ENCODE peak calls at places on chromosomes 11 and 22, in seven cellular contexts. C is mesenchymal stem cell, F is H9, L is IMR-90, P is neuronal stem cell, O is H1, V is trophoblast cell. Q is an unnamed sample.

GRCh38 chr11:119262668-119263351 is 54.1 kb downstream of the MCAM start:
- DNase-seq in C (peak; percentile 74), F (no peak), L (peak; percentile 57), P (no peak), O (no peak), V (no peak), Q (no peak)

GRCh38 chr22:27885977-27886842 is 32.8 kb downstream of the PITPNB start:
- DNase-seq in C (peak; percentile 91), F (no peak), L (peak; percentile 98), P (peak; percentile 38), O (no peak), V (peak; percentile 12), Q (peak; percentile 79)

GRCh38 chr11:117217141-117217609 is 14.7 kb downstream of the PCSK7 start:
- DNase-seq in C (peak; percentile 54), F (no peak), L (peak; percentile 88), P (no peak), O (no peak), V (peak; percentile 91), Q (peak; percentile 40)

GRCh38 chr11:118343981-118344521 is at the start of gene CD3G:
- DNase-seq in C (no peak), F (no peak), L (no peak), P (no peak), O (no peak), V (no peak), Q (no peak)

GRCh38 chr11:42625757-42626156 is 686.0 kb upstream of the API5 start:
- DNase-seq in C (no peak), F (no peak), L (no peak), P (no peak), O (no peak), V (no peak), Q (no peak)

GRCh38 chr11:70371241-70371640 is 27.1 kb upstream of the CTTN start:
- DNase-seq in C (no peak), F (no peak), L (peak; percentile 18), P (peak; percentile 4), O (no peak), V (no peak), Q (no peak)

GRCh38 chr11:117876341-117877119 is at the start of gene FXYD6:
- DNase-seq in C (peak; percentile 74), F (peak; percentile 76), L (no peak), P (peak; percentile 85), O (no peak), V (no peak), Q (peak; percentile 84)

GRCh38 chr11:94507485-94507884 is 4.8 kb upstream of the C11orf97 start:
- DNase-seq in C (peak; percentile 22), F (no peak), L (no peak), P (no peak), O (no peak), V (no peak), Q (no peak)

GRCh38 chr11:69699213-69699612 is 4.6 kb downstream of the FGF19 start:
- DNase-seq in C (no peak), F (no peak), L (no peak), P (no peak), O (no peak), V (no peak), Q (no peak)

GRCh38 chr11:61528114-61528513 is 19.6 kb downstream of the LRRC10B start:
- DNase-seq in C (no peak), F (no peak), L (no peak), P (no peak), O (no peak), V (no peak), Q (no peak)

GRCh38 chr11:134667505-134667904 is 255.5 kb upstream of the B3GAT1 start:
- DNase-seq in C (no peak), F (no peak), L (no peak), P (no peak), O (no peak), V (no peak), Q (no peak)

GRCh38 chr11:38089728-38090127 is 1491.7 kb upstream of the RAG2 start:
- DNase-seq in C (peak; percentile 63), F (no peak), L (no peak), P (no peak), O (no peak), V (peak; percentile 96), Q (peak; percentile 69)

GRCh38 chr22:24455039-24455438 is 27.6 kb downstream of the ADORA2A start:
- DNase-seq in C (no peak), F (no peak), L (no peak), P (no peak), O (no peak), V (no peak), Q (no peak)

GRCh38 chr11:119742263-119742861 is 13.4 kb upstream of the NECTIN1 start:
- DNase-seq in C (peak; percentile 19), F (peak; percentile 80), L (no peak), P (peak; percentile 44), O (no peak), V (no peak), Q (peak; percentile 81)

GRCh38 chr11:20162824-20163777 is 2.8 kb upstream of the DBX1 start:
- DNase-seq in C (peak; percentile 45), F (peak; percentile 66), L (peak; percentile 18), P (peak; percentile 73), O (no peak), V (no peak), Q (peak; percentile 78)

GRCh38 chr22:49235463-49236300 is 592.0 kb downstream of the BRD1 start:
- DNase-seq in C (no peak), F (peak; percentile 34), L (no peak), P (no peak), O (no peak), V (no peak), Q (peak; percentile 64)

GRCh38 chr11:116580828-116581227 is 192.0 kb downstream of the BUD13 start:
- DNase-seq in C (no peak), F (peak; percentile 95), L (no peak), P (peak; percentile 40), O (peak; percentile 84), V (no peak), Q (peak; percentile 87)

GRCh38 chr11:124801636-124802312 is 1.6 kb upstream of the MSANTD2 start:
- DNase-seq in C (peak; percentile 16), F (no peak), L (peak; percentile 22), P (no peak), O (no peak), V (no peak), Q (peak; percentile 51)

DNA sequence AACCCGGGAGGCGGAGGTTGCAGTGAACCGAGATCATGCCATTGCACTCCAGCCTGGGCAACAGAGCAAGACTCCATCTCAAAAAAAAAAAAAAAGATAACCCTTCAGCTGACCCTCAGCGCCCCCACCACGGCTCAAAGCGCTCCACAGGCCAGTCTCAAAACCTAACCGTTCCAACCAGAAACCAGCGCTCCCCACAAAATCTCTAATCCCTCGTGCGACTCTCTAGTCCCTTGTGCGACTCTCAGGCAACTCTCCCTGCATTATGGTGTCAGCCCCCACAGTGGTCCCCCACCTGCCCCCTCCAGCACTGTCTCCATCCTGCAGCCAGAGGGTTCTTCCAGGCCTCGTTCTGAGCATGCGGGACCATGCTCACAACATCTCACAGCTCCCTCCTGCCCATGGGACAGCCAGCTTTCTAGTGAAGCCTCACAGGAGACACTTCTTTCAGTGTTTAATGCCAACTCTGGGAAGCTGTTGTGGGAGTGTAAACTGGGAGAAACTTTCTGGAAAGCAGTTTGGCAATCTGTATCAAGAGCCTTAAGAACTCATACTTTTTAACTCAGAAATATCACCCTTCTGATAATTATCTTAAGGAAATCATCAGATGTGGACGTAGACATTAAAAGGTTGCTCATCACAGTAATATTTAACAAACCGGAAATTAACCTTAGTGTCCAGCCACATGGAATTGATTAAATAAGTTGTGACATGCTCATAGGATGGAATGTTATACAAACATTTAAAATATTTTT is 4.2 kb upstream of the RASGRP2 start:
- DNase-seq in C (no peak), F (no peak), L (peak; percentile 66), P (no peak), O (no peak), V (no peak), Q (no peak)
- H3K23ac ChIP-seq in C (no peak overlapping the region), F (no peak overlapping the region), L (no peak overlapping the region), P (no peak overlapping the region), O (no peak overlapping the region), V (no peak overlapping the region), Q (no peak overlapping the region)

GRCh38 chr22:43974028-43974545 is 18.8 kb downstream of the SAMM50 start:
- DNase-seq in C (no peak), F (no peak), L (no peak), P (no peak), O (no peak), V (no peak), Q (no peak)

GRCh38 chr22:43980579-43980978 is 25.3 kb downstream of the SAMM50 start:
- DNase-seq in C (no peak), F (no peak), L (no peak), P (no peak), O (no peak), V (no peak), Q (no peak)

GRCh38 chr22:43978558-43978957 is 23.3 kb downstream of the SAMM50 start:
- DNase-seq in C (no peak), F (no peak), L (no peak), P (no peak), O (no peak), V (no peak), Q (no peak)

GRCh38 chr22:43975041-43975440 is 19.8 kb downstream of the SAMM50 start:
- DNase-seq in C (no peak), F (no peak), L (no peak), P (no peak), O (no peak), V (no peak), Q (no peak)

DNA sequence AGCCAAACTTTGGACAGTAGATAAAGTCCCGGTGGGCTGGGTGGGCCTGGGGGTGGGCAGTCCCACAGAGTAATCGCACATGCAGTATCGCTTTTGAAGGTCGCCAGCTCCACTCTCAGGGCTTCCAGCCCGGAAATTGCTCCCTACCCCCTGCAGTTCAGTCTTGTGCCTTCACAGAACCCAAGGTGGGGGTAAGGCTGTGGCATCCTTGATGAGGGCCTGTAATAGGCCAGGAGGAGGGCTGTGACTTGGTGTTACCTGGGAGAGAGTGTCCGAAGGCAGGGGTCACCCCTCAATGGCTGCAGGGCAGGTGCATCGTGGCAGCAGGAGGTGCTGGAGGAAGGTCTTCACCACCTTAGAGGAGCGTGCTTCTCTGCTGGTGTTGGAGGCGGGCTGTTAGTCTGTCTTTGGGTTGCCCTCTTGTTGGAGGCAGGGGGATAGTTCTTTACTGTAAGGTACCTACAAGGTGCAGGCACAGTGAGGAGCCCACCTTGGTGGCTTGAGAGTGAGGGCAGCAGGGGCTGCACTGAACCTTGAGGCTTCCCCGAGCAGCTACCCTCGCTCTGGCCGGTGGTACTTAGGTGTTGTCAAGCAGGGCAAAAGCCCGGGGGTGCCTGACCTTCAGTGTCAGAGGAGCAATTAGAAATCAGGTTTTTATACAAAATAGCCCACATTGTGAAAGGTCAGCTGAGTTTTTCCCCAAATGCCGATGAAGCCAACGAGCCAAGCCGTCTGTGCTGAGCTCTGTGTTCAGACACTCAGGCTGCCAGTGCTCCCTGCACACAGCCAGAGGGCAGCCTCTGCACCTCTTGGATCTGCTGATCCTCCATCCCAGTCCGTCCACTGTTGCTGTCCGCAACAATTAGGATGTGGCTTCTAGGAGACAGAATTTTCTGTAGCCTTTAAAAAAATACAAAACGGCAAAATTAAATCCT is 21.9 kb downstream of the SAMM50 start:
- DNase-seq in C (no peak), F (no peak), L (no peak), P (no peak), O (no peak), V (no peak), Q (no peak)
- H2AK5ac ChIP-seq in C (no peak overlapping the region), F (no peak overlapping the region), L (no peak overlapping the region), P (no peak overlapping the region), O (no peak overlapping the region), V (no peak overlapping the region), Q (no peak overlapping the region)

GRCh38 chr11:111905391-111905790 is 6.2 kb downstream of the CRYAB start:
- DNase-seq in C (no peak), F (no peak), L (peak; percentile 22), P (no peak), O (no peak), V (no peak), Q (no peak)
- H2BK5ac ChIP-seq in C (no peak overlapping the region), F (no peak overlapping the region), L (no peak overlapping the region), P (no peak overlapping the region), O (no peak overlapping the region), V (no peak overlapping the region), Q (no peak overlapping the region)

GRCh38 chr11:44309483-44310197 is at the start of gene ALX4:
- DNase-seq in C (no peak), F (peak; percentile 83), L (no peak), P (no peak), O (no peak), V (no peak), Q (peak; percentile 87)
- H3K23ac ChIP-seq in C (no peak within 1 kb of the TSS), F (no peak within 1 kb of the TSS), L (no peak within 1 kb of the TSS), P (peak within 1 kb of the TSS; percentile 94), O (no peak within 1 kb of the TSS), V (peak within 1 kb of the TSS; percentile 80), Q (no peak within 1 kb of the TSS)